ENCODE peak calls at places on chromosomes 1 and 21, in seven cellular contexts. Y is cardiac fibroblast; N is A549; D is CD8-positive, alpha-beta memory T cell; C is HCT116; L is choroid plexus epithelial cell; V is GM12865. Q is an unnamed sample.
A peak's percentile ranks its signal among the peaks of the same experiment; 100 is the strongest.

GRCh38 chr1:24724345-24725208 is 20.7 kb upstream of the CLIC4 start:
- DNase-seq in Y (peak; percentile 82), N (peak; percentile 85), D (no peak), C (peak; percentile 84), L (peak; percentile 97), V (no peak), Q (no peak)

GRCh38 chr1:75796376-75797272 is at the start of gene MSH4:
- DNase-seq in Y (no peak), N (no peak), D (no peak), C (no peak), L (no peak), V (peak; percentile 61), Q (no peak)

GRCh38 chr1:43402055-43402865 is 12.6 kb downstream of the SZT2 start:
- DNase-seq in Y (no peak), N (no peak), D (no peak), C (no peak), L (no peak), V (no peak), Q (no peak)

GRCh38 chr1:192654607-192655389 is 18.9 kb downstream of the RGS13 start:
- DNase-seq in Y (peak; percentile 42), N (no peak), D (no peak), C (no peak), L (peak; percentile 49), V (no peak), Q (no peak)

GRCh38 chr21:45138199-45139002 is 64.0 kb downstream of the ADARB1 start:
- DNase-seq in Y (peak; percentile 77), N (peak; percentile 72), D (peak; percentile 76), C (peak; percentile 52), L (peak; percentile 81), V (peak; percentile 74), Q (no peak)

GRCh38 chr1:5620997-5621396 is 371.2 kb downstream of the NPHP4 start:
- DNase-seq in Y (no peak), N (peak; percentile 24), D (no peak), C (peak; percentile 15), L (no peak), V (no peak), Q (no peak)

GRCh38 chr1:205248793-205249601 is 21.3 kb downstream of the TMCC2 start:
- DNase-seq in Y (peak; percentile 73), N (no peak), D (no peak), C (no peak), L (peak; percentile 81), V (no peak), Q (no peak)

GRCh38 chr21:38875694-38876492 is 70.2 kb downstream of the ETS2 start:
- DNase-seq in Y (peak; percentile 82), N (no peak), D (no peak), C (no peak), L (no peak), V (no peak), Q (peak; percentile 79)

GRCh38 chr1:54347955-54348699 is 58.1 kb downstream of the SSBP3 start:
- DNase-seq in Y (no peak), N (no peak), D (no peak), C (no peak), L (no peak), V (no peak), Q (no peak)

GRCh38 chr1:38991638-38992449 is 768 bp downstream of the AKIRIN1 start:
- DNase-seq in Y (peak; percentile 51), N (peak; percentile 25), D (no peak), C (no peak), L (peak; percentile 30), V (peak; percentile 34), Q (no peak)

GRCh38 chr1:53182111-53182593 is 14.5 kb upstream of the CPT2 start:
- DNase-seq in Y (peak; percentile 87), N (peak; percentile 80), D (peak; percentile 86), C (peak; percentile 80), L (peak; percentile 91), V (peak; percentile 88), Q (no peak)

GRCh38 chr1:56436912-56437403 is 142.4 kb downstream of the PLPP3 start:
- DNase-seq in Y (no peak), N (no peak), D (no peak), C (no peak), L (no peak), V (no peak), Q (no peak)

GRCh38 chr1:200131551-200132125 is 104.1 kb downstream of the NR5A2 start:
- DNase-seq in Y (no peak), N (peak; percentile 89), D (no peak), C (peak; percentile 31), L (peak; percentile 26), V (no peak), Q (no peak)

DNA sequence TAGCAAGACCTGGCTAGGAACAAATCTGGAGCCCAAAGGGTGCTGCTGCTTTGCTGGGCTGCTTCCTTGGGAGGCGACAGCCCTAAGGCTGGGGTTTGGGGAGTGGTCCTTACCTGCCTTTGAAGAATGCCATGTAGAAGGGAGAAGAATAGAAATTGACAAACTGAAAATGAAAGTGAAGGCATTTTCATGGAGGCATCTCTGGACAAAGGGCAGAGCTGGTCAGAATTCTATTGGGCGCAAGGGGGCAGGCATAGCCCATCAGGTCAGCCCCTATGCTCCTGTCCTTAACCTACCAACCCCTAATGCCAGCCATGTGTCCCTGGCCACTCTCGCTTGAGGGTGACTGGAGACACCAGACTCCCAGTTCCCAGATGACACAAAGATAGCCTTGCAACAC is 7.6 kb upstream of the ARHGEF19 start:
- DNase-seq in Y (no peak), N (no peak), D (no peak), C (no peak), L (no peak), V (no peak), Q (no peak)
- H3K4me3 ChIP-seq in Y (no peak overlapping the region), N (no peak overlapping the region), D (no peak overlapping the region), C (no peak overlapping the region), L (no peak overlapping the region), V (no peak overlapping the region), Q (no peak overlapping the region)

DNA sequence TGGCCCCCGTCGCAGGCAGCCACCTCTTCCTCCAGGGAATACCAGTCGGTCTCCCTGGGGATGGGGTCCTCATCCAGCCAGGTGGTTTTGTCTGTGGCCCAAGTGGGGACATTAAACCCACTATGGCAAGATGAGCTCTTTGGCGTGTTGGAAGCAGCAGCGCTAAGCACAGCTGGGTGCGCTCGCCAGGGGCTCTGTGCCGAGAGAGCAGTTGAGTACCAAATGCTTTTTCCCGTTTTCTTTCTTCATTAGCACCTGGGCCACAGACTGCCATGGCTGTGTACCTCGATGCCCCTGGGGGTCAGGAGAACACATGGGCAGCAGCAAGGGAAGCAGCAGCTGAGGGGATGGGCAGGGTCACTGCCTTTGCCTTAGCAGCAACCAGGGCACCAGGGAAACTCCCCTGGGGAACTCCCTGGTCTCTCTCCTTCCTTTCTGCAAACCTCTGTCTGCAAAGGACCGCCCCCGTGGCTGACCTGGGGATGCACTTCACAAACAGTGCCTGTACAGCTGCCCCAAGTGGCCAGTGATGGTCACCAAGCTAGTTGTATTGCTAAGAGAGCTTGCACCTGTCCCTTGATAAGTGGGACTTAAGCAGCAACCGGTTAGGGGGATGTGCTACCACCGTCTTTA is 31.1 kb downstream of the EDARADD start:
- DNase-seq in Y (no peak), N (peak; percentile 46), D (no peak), C (no peak), L (no peak), V (peak; percentile 83), Q (no peak)
- H3K4me3 ChIP-seq in Y (no peak overlapping the region), N (no peak overlapping the region), D (no peak overlapping the region), C (no peak overlapping the region), L (no peak overlapping the region), V (no peak overlapping the region), Q (no peak overlapping the region)

GRCh38 chr1:2609271-2610035 is 22.9 kb downstream of the PRXL2B start:
- DNase-seq in Y (no peak), N (no peak), D (no peak), C (no peak), L (no peak), V (no peak), Q (no peak)

GRCh38 chr1:2612591-2613365 is 20.0 kb downstream of the MMEL1 start:
- DNase-seq in Y (no peak), N (no peak), D (no peak), C (no peak), L (no peak), V (no peak), Q (no peak)

GRCh38 chr1:2610036-2610720 is 22.6 kb downstream of the MMEL1 start:
- DNase-seq in Y (no peak), N (no peak), D (no peak), C (no peak), L (no peak), V (no peak), Q (no peak)

GRCh38 chr1:2611621-2612437 is 21.0 kb downstream of the MMEL1 start:
- DNase-seq in Y (no peak), N (no peak), D (no peak), C (no peak), L (no peak), V (no peak), Q (no peak)

DNA sequence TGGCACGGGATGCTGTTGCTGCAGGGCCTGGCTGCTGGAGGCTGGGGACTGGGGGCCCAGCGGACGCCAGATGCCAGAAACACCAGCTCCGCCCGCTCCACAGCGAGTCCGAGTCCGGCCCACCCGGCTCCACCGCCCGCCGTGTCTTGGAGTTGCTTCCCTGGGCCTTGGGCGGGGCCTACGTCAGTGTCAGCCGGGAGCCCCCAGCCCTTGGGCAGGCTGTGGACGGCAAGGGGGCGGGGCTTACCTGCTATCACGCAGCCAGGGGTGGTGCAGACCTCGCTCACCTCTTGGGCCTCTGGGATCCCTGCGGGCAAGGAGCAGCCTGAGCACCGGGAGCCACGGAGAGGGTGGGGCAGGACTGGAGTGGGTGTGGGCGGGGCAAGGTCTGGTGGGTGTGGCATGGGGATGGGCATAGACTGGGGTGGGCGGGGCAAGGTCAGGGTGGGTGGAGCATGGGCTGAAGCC is 21.7 kb downstream of the MMEL1 start:
- DNase-seq in Y (peak; percentile 22), N (no peak), D (peak; percentile 44), C (peak; percentile 62), L (peak; percentile 23), V (no peak), Q (no peak)
- H3K4me3 ChIP-seq in Y (no peak overlapping the region), N (no peak overlapping the region), D (no peak overlapping the region), C (peak overlapping the region; percentile 36), L (peak overlapping the region; percentile 25), V (no peak overlapping the region), Q (no peak overlapping the region)

GRCh38 chr1:241591736-241592135 is 48.4 kb downstream of the CHML start:
- DNase-seq in Y (no peak), N (no peak), D (no peak), C (no peak), L (no peak), V (no peak), Q (no peak)

GRCh38 chr1:241592273-241592958 is 47.8 kb downstream of the CHML start:
- DNase-seq in Y (no peak), N (no peak), D (no peak), C (peak; percentile 48), L (peak; percentile 18), V (peak; percentile 40), Q (peak; percentile 57)

GRCh38 chr1:241590734-241591133 is 49.4 kb downstream of the CHML start:
- DNase-seq in Y (no peak), N (no peak), D (no peak), C (no peak), L (no peak), V (no peak), Q (no peak)

GRCh38 chr1:241591317-241591716 is 48.9 kb downstream of the CHML start:
- DNase-seq in Y (no peak), N (peak; percentile 66), D (no peak), C (no peak), L (peak; percentile 54), V (no peak), Q (peak; percentile 33)

DNA sequence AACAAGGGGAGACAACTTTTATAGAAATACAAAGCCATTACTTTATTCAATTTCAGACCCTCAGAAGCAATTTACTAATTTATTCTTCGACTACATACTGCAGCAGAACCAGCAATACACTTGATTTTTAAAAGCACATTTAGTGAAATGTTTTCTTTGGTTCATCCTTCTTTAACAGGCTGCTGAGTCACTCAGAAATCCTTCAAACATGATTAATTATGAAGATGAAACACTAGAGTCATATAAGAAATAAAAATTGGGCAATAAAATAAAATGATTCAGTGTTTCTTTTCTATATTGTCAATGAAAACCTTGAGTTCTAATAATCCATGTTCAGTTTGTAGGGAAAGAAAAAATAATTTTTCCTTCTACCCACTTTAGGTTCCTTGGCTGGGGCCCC is 47.0 kb downstream of the CHML start:
- DNase-seq in Y (no peak), N (no peak), D (no peak), C (no peak), L (no peak), V (no peak), Q (peak; percentile 17)
- H3K4me3 ChIP-seq in Y (no peak overlapping the region), N (no peak overlapping the region), D (no peak overlapping the region), C (no peak overlapping the region), L (no peak overlapping the region), V (no peak overlapping the region), Q (no peak overlapping the region)